ENCODE peak calls at places on chromosomes 2 and 18, in ten cellular contexts. Y, V, L, E, U, J, K, O, F and X are unnamed samples. For H3K4me1, the result is how much of the 10 kb centered on the place peaks cover.

GRCh38 chr2:220962556-220962955 is 609.5 kb downstream of the EPHA4 start:
- DNase-seq in K (no peak), L (peak), V (no peak), U (no peak), E (no peak), J (no peak), Y (no peak), F (no peak), O (peak), X (no peak)

GRCh38 chr2:219041252-219041651 is at the start of gene CFAP65:
- DNase-seq in K (peak), V (peak), U (peak), J (no peak), O (peak), Y (no peak), E (peak), L (peak), F (no peak), X (peak)

GRCh38 chr18:31102020-31102684 is at the start of gene DSC2:
- DNase-seq in Y (no peak), L (no peak), K (peak), E (no peak), O (no peak), V (no peak), J (peak), U (peak), F (no peak), X (no peak)

GRCh38 chr18:67310826-67311225 is 205.7 kb downstream of the DSEL start:
- DNase-seq in U (no peak), K (no peak), F (no peak), O (peak), E (no peak), Y (no peak), J (no peak), V (no peak), L (peak), X (no peak)

GRCh38 chr2:241213567-241213966 is 25.1 kb downstream of the ANO7 start:
- DNase-seq in Y (no peak), U (no peak), L (no peak), K (no peak), O (no peak), V (no peak), J (no peak), F (no peak), E (no peak), X (no peak)

GRCh38 chr18:62637807-62638687 is 77.3 kb upstream of the PHLPP1 start:
- DNase-seq in Y (no peak), O (peak), J (peak), V (peak), K (no peak), E (peak), L (no peak), F (peak), U (peak), X (peak)

GRCh38 chr2:182330451-182331325 is 96.1 kb downstream of the PDE1A start:
- DNase-seq in V (no peak), U (no peak), K (no peak), O (peak), F (no peak), Y (no peak), J (no peak), E (no peak), L (no peak), X (no peak)

GRCh38 chr2:201996681-201997254 is 36.9 kb upstream of the FZD7 start:
- DNase-seq in E (no peak), K (no peak), J (no peak), V (no peak), U (no peak), F (no peak), L (no peak), Y (no peak), O (no peak), X (no peak)

DNA sequence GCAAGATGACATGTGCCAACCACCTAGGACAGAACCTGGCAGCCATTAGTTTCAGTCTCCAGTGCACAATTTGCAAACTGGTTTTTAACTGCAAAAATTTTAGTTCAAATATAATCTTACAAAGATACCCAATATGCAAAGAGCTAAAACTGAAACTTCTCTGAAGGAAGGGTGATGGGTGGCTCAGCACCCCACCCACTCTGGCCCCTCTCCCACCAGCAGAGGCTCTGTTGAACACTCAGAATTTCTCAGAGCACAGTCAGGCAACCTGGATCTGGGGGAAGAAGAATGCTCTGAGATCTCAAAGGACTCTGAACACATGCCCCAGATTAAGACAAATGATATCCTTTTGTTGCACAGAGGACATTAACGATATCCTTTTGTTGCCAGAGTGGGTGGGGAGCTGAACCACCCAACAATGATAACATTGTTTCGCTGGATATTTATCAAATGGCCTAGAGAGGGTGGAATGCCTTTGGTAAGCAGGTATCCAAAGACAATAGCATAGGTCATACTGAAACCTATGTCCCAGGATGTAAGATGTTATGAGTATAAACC is 104.7 kb downstream of the LBH start:
- DNase-seq in L (no peak), K (no peak), V (no peak), U (no peak), J (no peak), O (no peak), Y (no peak), F (peak), E (no peak), X (no peak)
- H3K4me1 ChIP-seq in L (under half), K (under half), V (half or more), U (under half), J (under half), O (under half), Y (under half), F (under half), E (under half), X (under half)

GRCh38 chr2:236971131-236971850 is 114.4 kb upstream of the COPS8 start:
- DNase-seq in Y (no peak), E (no peak), O (peak), V (no peak), U (peak), J (no peak), L (no peak), K (peak), F (no peak), X (no peak)

GRCh38 chr2:236974206-236974605 is 111.5 kb upstream of the COPS8 start:
- DNase-seq in Y (no peak), L (no peak), U (peak), V (no peak), K (no peak), O (no peak), E (no peak), F (no peak), J (no peak), X (no peak)

GRCh38 chr2:236974752-236975151 is 110.9 kb upstream of the COPS8 start:
- DNase-seq in F (no peak), E (no peak), Y (no peak), V (no peak), L (no peak), K (no peak), J (no peak), O (no peak), U (peak), X (no peak)

GRCh38 chr2:236971919-236972381 is 113.7 kb upstream of the COPS8 start:
- DNase-seq in Y (no peak), O (no peak), F (no peak), U (peak), K (no peak), L (no peak), J (no peak), E (no peak), V (no peak), X (no peak)

DNA sequence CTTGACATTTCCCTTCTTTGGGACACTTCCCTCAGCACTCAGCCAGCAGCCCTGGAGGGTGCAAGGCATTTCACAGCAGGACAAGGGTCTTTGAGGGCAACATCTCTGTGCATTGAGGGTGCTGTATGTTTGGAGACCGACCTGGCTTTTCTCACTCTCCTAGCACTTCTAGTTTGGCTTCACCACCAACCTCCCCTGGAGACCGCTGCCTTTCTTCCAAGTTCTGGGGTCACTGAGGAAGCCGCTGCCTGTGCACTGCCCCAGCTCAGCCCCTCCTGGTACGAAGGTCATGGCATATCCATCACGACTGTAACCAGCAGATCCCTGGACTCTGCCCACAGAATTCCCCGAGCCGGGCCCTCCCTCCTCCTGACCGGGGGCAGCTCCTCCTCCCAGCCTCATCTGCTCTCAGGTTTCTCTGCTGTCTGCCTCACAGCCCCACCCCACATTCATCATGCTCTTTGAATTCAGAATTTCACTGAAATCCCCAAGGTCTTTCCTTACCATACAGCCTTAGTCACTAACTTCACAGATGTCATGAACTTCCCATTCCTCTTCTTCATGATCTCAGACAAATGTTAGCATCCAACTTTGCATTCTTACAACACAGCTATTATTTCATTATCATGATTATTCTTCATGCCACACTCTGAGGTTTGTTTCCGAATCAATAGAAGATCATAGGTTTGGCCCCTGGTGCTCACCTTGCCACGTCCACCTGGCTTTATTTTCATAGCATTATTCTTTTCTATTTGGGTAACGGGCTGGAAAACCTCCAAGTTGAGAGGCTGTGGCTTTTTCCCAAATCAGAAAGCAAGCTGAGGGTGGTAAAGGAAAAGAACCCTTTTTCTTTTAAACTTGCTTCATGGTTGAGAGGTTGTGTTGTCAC is 113.0 kb upstream of the COPS8 start:
- DNase-seq in V (no peak), U (peak), E (peak), L (peak), O (peak), K (peak), F (no peak), Y (no peak), J (peak), X (peak)
- H3K4me1 ChIP-seq in V (under half), U (under half), E (under half), L (under half), O (under half), K (half or more), F (under half), Y (under half), J (under half), X (under half)

GRCh38 chr2:63008838-63009237 is 41.8 kb upstream of the OTX1 start:
- DNase-seq in F (no peak), O (no peak), V (no peak), K (no peak), E (no peak), Y (no peak), J (no peak), U (no peak), L (no peak), X (no peak)
- H3K4me1 ChIP-seq in F (under half), O (under half), V (under half), K (under half), E (under half), Y (under half), J (under half), U (under half), L (under half), X (under half)

GRCh38 chr2:97718051-97718882 is 4.9 kb downstream of the ZAP70 start:
- DNase-seq in V (peak), E (no peak), L (no peak), K (no peak), Y (no peak), F (peak), U (no peak), J (no peak), O (no peak), X (peak)

GRCh38 chr2:97718942-97719341 is 5.6 kb downstream of the ZAP70 start:
- DNase-seq in E (no peak), Y (no peak), F (no peak), V (no peak), O (no peak), L (no peak), K (no peak), U (no peak), J (no peak), X (peak)

GRCh38 chr2:97722227-97722626 is 8.9 kb downstream of the ZAP70 start:
- DNase-seq in O (no peak), K (no peak), J (no peak), Y (no peak), L (no peak), V (no peak), U (no peak), F (no peak), E (no peak), X (no peak)

GRCh38 chr2:97719362-97720155 is 6.2 kb downstream of the ZAP70 start:
- DNase-seq in E (no peak), L (no peak), J (no peak), F (no peak), U (no peak), K (no peak), V (no peak), Y (no peak), O (no peak), X (no peak)

GRCh38 chr2:97720746-97721145 is 7.4 kb downstream of the ZAP70 start:
- DNase-seq in K (no peak), O (no peak), F (no peak), E (no peak), U (no peak), Y (no peak), J (no peak), V (no peak), L (no peak), X (peak)
- H3K4me1 ChIP-seq in K (under half), O (under half), F (under half), E (under half), U (under half), Y (under half), J (under half), V (half or more), L (under half), X (under half)

GRCh38 chr2:134675294-134675693 is 43.5 kb downstream of the TMEM163 start:
- DNase-seq in Y (no peak), L (no peak), K (no peak), E (no peak), U (no peak), V (no peak), O (no peak), F (no peak), J (no peak), X (no peak)

GRCh38 chr2:134679294-134679693 is 39.5 kb downstream of the TMEM163 start:
- DNase-seq in Y (no peak), U (no peak), F (no peak), V (no peak), E (no peak), L (no peak), O (no peak), K (no peak), J (no peak), X (no peak)

GRCh38 chr2:134676960-134677359 is 41.8 kb downstream of the TMEM163 start:
- DNase-seq in E (no peak), F (no peak), U (no peak), L (no peak), V (no peak), Y (no peak), J (no peak), K (no peak), O (no peak), X (peak)

GRCh38 chr2:134679740-134680139 is 39.1 kb downstream of the TMEM163 start:
- DNase-seq in Y (no peak), J (no peak), E (no peak), F (no peak), O (no peak), U (no peak), L (no peak), K (no peak), V (peak), X (peak)

DNA sequence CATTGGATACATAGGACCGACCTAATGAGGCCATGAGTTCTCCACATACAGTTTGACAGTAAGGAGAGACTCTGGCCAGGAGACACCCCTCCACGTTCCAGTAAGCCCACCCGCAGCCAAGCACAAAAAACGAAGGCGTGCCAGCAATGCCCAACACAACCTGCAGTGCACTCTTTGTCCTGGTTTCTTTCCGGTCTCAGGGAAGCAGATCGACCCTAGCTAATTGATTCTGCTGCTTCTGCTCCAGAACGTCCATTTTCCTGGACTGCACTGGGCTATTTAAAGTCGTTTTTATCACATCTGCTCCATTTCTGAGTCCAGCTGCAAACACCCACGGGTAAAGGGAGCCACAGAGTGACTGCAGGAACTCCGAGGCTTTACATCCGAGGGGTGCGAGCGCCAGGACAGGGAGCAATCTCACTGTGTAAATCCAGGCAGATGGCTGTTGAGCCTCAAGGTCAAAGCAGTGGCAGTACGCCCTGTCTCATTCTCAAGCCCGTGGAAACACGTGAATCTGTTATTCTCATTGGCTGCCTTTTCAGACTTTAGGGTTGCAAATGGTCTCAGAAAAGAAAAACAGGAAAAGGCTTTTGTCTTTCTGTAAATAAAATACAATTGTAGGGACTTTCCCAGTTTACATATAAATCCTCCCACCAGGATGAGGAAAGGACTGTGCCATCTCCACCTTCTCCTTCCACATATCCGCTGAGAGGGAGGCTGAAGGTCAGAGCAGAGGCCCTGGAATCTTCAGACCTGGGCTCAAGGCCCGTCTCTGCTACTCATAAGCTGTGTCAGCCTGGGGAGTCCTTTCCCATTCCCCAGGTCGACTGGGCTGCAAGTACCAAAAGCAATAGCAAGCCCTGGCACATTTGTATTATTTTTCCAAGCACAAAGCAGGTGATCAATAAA is 40.7 kb downstream of the TMEM163 start:
- DNase-seq in O (no peak), K (no peak), J (peak), F (no peak), E (no peak), L (no peak), Y (no peak), V (no peak), U (no peak), X (no peak)
- H3K4me1 ChIP-seq in O (under half), K (under half), J (under half), F (under half), E (under half), L (under half), Y (under half), V (half or more), U (under half), X (under half)

GRCh38 chr2:230661072-230661957 is 51.3 kb upstream of the CAB39 start:
- DNase-seq in E (no peak), O (no peak), V (peak), L (no peak), K (no peak), F (peak), Y (no peak), J (no peak), U (no peak), X (peak)
- H3K4me1 ChIP-seq in E (under half), O (under half), V (half or more), L (under half), K (under half), F (under half), Y (under half), J (under half), U (under half), X (under half)